ENCODE peak calls at places on chromosome X, in six cellular contexts. One of them, this sample, is unnamed.
A peak's percentile ranks its signal among the peaks of the same experiment; 100 is the strongest.

GRCh38 chrX:51420610-51421009 is 75.8 kb downstream of the NUDT11 start:
- DNase-seq in adrenal gland: peak; percentile 34
- DNase-seq in testis: peak; percentile 21
- DNase-seq in heart left ventricle: no peak
- DNase-seq in right lobe of liver: no peak
- DNase-seq in cardiac muscle cell: peak; percentile 59
- DNase-seq in this sample: peak; percentile 7

GRCh38 chrX:10158279-10158939 is 1.6 kb downstream of the CLCN4 start:
- DNase-seq in adrenal gland: no peak
- DNase-seq in testis: peak; percentile 60
- DNase-seq in heart left ventricle: no peak
- DNase-seq in cardiac muscle cell: peak; percentile 42
- DNase-seq in right lobe of liver: no peak
- DNase-seq in this sample: peak; percentile 59

GRCh38 chrX:2561461-2561860 is 60.7 kb upstream of the DHRSX start:
- DNase-seq in right lobe of liver: no peak
- DNase-seq in cardiac muscle cell: no peak
- DNase-seq in adrenal gland: no peak
- DNase-seq in heart left ventricle: no peak
- DNase-seq in testis: no peak
- DNase-seq in this sample: no peak

GRCh38 chrX:7372843-7373525 is 225.0 kb upstream of the PUDP start:
- DNase-seq in heart left ventricle: no peak
- DNase-seq in testis: no peak
- DNase-seq in cardiac muscle cell: no peak
- DNase-seq in adrenal gland: no peak
- DNase-seq in right lobe of liver: no peak
- DNase-seq in this sample: no peak

GRCh38 chrX:42131856-42132255 is 208.5 kb upstream of the CASK start:
- DNase-seq in heart left ventricle: no peak
- DNase-seq in adrenal gland: no peak
- DNase-seq in cardiac muscle cell: no peak
- DNase-seq in testis: no peak
- DNase-seq in right lobe of liver: no peak
- DNase-seq in this sample: no peak

GRCh38 chrX:15107367-15107988 is 162.4 kb downstream of the ASB9 start:
- DNase-seq in heart left ventricle: no peak
- DNase-seq in testis: no peak
- DNase-seq in cardiac muscle cell: no peak
- DNase-seq in right lobe of liver: no peak
- DNase-seq in adrenal gland: no peak
- DNase-seq in this sample: no peak

GRCh38 chrX:31272472-31272775 is 200.6 kb upstream of the FTHL17 start:
- DNase-seq in testis: no peak
- DNase-seq in cardiac muscle cell: no peak
- DNase-seq in heart left ventricle: no peak
- DNase-seq in adrenal gland: no peak
- DNase-seq in right lobe of liver: no peak
- DNase-seq in this sample: no peak

GRCh38 chrX:46912098-46912672 is at the start of gene JADE3:
- DNase-seq in heart left ventricle: peak; percentile 84
- DNase-seq in cardiac muscle cell: peak; percentile 84
- DNase-seq in right lobe of liver: peak; percentile 84
- DNase-seq in adrenal gland: peak; percentile 86
- DNase-seq in testis: peak; percentile 83
- DNase-seq in this sample: peak; percentile 73

GRCh38 chrX:87728024-87728423 is 210.4 kb downstream of the KLHL4 start:
- DNase-seq in adrenal gland: no peak
- DNase-seq in right lobe of liver: no peak
- DNase-seq in testis: no peak
- DNase-seq in heart left ventricle: no peak
- DNase-seq in cardiac muscle cell: no peak
- DNase-seq in this sample: no peak

GRCh38 chrX:47273011-47273730 is 40.4 kb downstream of the USP11 start:
- DNase-seq in testis: no peak
- DNase-seq in heart left ventricle: no peak
- DNase-seq in cardiac muscle cell: no peak
- DNase-seq in adrenal gland: no peak
- DNase-seq in right lobe of liver: no peak
- DNase-seq in this sample: no peak

GRCh38 chrX:40127052-40127451 is 29.3 kb upstream of the BCOR start:
- DNase-seq in adrenal gland: no peak
- DNase-seq in testis: no peak
- DNase-seq in heart left ventricle: no peak
- DNase-seq in right lobe of liver: no peak
- DNase-seq in cardiac muscle cell: no peak
- DNase-seq in this sample: no peak

GRCh38 chrX:148443216-148443615 is 57.2 kb upstream of the AFF2 start:
- DNase-seq in heart left ventricle: no peak
- DNase-seq in adrenal gland: no peak
- DNase-seq in right lobe of liver: no peak
- DNase-seq in cardiac muscle cell: no peak
- DNase-seq in testis: no peak
- DNase-seq in this sample: no peak

GRCh38 chrX:131812847-131813825 is 210.0 kb upstream of the STK26 start:
- DNase-seq in testis: no peak
- DNase-seq in cardiac muscle cell: no peak
- DNase-seq in adrenal gland: peak; percentile 78
- DNase-seq in right lobe of liver: no peak
- DNase-seq in heart left ventricle: peak; percentile 71
- DNase-seq in this sample: peak; percentile 63

GRCh38 chrX:84046403-84046984 is 141.5 kb downstream of the RPS6KA6 start:
- DNase-seq in testis: peak; percentile 13
- DNase-seq in adrenal gland: no peak
- DNase-seq in right lobe of liver: no peak
- DNase-seq in heart left ventricle: no peak
- DNase-seq in cardiac muscle cell: peak; percentile 25
- DNase-seq in this sample: peak; percentile 12

GRCh38 chrX:136273986-136274385 is 22.8 kb upstream of the MAP7D3 start:
- DNase-seq in testis: no peak
- DNase-seq in cardiac muscle cell: no peak
- DNase-seq in adrenal gland: no peak
- DNase-seq in heart left ventricle: no peak
- DNase-seq in right lobe of liver: peak; percentile 65
- DNase-seq in this sample: no peak

GRCh38 chrX:137354851-137355250 is 211.1 kb upstream of the ZIC3 start:
- DNase-seq in right lobe of liver: no peak
- DNase-seq in testis: no peak
- DNase-seq in adrenal gland: no peak
- DNase-seq in cardiac muscle cell: no peak
- DNase-seq in heart left ventricle: no peak
- DNase-seq in this sample: no peak

GRCh38 chrX:35499071-35499862 is 298.9 kb upstream of the MAGEB16 start:
- DNase-seq in adrenal gland: no peak
- DNase-seq in heart left ventricle: no peak
- DNase-seq in testis: no peak
- DNase-seq in right lobe of liver: no peak
- DNase-seq in cardiac muscle cell: no peak
- DNase-seq in this sample: no peak

GRCh38 chrX:45758319-45758718 is 557.6 kb upstream of the DIPK2B start:
- DNase-seq in right lobe of liver: no peak
- DNase-seq in heart left ventricle: no peak
- DNase-seq in cardiac muscle cell: no peak
- DNase-seq in testis: no peak
- DNase-seq in adrenal gland: no peak
- DNase-seq in this sample: no peak

GRCh38 chrX:103510031-103510430 is 9.3 kb downstream of the RAB40A start:
- DNase-seq in adrenal gland: no peak
- DNase-seq in heart left ventricle: no peak
- DNase-seq in right lobe of liver: no peak
- DNase-seq in cardiac muscle cell: no peak
- DNase-seq in testis: no peak
- DNase-seq in this sample: no peak

GRCh38 chrX:118459494-118459893 is 36.1 kb upstream of the DOCK11 start:
- DNase-seq in right lobe of liver: peak; percentile 37
- DNase-seq in adrenal gland: peak; percentile 11
- DNase-seq in heart left ventricle: no peak
- DNase-seq in testis: no peak
- DNase-seq in cardiac muscle cell: peak; percentile 16
- DNase-seq in this sample: no peak

DNA sequence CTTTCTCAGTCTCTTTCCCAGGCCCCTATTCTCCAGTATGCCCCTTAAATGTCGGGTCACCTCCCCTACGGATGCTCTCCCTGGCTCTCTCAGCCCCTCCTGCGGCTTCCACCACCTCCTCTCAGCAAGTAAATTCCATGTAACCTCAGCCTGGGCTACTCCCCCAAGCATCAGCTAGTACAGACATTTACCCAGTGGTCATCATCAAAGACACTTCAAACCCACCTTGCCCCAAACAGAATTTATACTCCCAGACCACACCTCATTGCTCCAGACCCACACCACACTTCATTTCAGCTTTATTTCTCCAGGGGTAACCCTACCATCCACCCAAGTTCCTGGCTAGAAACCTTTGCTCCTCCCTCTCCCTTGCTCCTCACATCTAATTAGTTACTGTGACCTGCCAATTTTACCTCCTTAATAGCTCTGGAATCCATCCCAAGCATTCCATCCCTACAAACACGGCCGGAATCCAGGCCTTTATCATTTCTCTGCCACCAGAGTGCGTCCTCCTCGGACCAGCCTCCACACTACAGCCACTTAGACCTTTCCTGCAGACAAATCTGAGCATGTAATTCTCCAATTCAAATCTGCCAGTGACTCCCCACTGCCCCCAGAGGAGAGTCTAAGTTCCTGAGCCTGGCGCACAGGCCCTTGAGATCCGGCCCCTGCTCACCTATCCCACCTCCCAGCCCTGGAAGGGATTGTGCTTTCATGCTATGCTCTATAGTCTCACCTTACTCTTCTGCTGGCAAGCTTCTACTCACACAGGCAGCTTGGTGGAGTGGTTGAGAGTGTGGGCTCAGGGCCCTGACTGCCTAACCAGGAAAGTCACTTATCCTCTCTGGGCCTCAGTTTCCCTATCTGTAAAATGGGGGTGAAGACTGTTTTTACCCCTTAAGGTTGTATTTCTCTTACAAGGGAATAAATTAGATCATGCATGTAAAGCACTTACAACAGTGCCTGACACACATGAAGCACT is 31.4 kb downstream of the PJA1 start:
- DNase-seq in testis: peak; percentile 53
- DNase-seq in heart left ventricle: no peak
- DNase-seq in cardiac muscle cell: peak; percentile 72
- DNase-seq in adrenal gland: peak; percentile 34
- DNase-seq in right lobe of liver: no peak
- DNase-seq in this sample: peak; percentile 70
- TF ChIP-seq CTCF in testis: no peak
- TF ChIP-seq CTCF in heart left ventricle: no peak
- TF ChIP-seq CTCF in cardiac muscle cell: peak; percentile 74
- TF ChIP-seq CTCF in adrenal gland: peak; percentile 18
- TF ChIP-seq CTCF in right lobe of liver: peak; percentile 40
- TF ChIP-seq CTCF in this sample: peak; percentile 68

DNA sequence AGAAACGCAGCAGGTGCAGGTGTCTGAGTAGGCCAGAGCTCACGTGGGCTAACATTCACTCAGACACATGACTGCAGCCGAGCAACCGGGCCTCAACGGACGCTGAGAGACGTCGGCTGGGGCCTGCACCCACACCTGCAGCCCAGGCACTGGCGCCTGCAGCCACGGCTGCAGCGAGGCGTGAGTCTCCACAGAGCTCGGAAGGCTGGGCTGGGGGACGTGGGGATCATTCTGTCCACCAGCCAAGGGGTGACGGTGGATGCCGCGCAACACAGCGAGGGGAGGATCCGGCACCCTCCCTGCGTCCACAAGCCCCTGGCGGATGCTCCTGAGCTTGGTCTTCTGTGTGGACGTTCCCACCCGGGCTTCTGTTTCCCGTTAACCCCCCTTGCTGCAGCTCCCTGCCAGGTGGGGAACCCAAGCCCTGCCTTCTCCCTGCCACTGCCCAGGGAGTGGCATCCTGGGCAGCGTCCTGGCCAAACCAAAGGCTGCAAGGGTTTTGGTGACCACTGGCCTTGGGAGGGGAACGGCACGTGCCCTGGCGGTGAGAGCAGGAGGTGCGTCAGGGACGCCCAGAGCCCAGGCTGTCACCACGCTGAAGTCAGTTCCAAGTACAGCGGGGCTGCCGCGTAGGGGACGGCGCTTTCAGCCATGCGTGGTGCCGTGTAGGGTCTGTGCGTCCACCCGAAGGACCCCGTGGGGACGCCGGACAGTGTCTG is 16.3 kb downstream of the PPP2R3B start:
- DNase-seq in adrenal gland: no peak
- DNase-seq in right lobe of liver: no peak
- DNase-seq in testis: no peak
- DNase-seq in cardiac muscle cell: no peak
- DNase-seq in heart left ventricle: peak; percentile 78
- DNase-seq in this sample: no peak
- H3K27ac ChIP-seq in adrenal gland: no peak overlapping the region
- H3K27ac ChIP-seq in right lobe of liver: no peak overlapping the region
- H3K27ac ChIP-seq in testis: no peak overlapping the region
- H3K27ac ChIP-seq in cardiac muscle cell: peak overlapping the region; percentile 97
- H3K27ac ChIP-seq in heart left ventricle: peak overlapping the region; percentile 77
- H3K27ac ChIP-seq in this sample: no peak overlapping the region

DNA sequence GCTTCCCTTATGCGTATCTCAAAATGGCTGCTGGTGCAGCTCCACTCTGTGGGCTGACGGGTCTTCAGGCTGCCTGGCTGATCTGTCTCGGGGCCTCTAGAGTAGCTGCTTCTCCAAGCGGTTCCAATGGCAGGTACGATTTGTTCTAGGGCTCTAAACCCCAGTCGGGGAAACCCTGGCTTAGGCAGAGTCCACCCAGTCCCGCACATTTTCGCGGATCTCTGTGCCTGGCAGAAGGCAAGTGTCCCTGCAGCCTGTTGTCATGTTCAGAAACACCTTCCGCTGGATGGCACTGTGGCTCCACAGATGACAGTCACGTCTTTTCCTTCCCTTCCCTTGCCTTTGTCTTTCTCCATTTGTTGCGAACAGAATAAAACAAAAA is 54.4 kb downstream of the NBDY start:
- DNase-seq in right lobe of liver: no peak
- DNase-seq in heart left ventricle: peak; percentile 83
- DNase-seq in adrenal gland: peak; percentile 82
- DNase-seq in cardiac muscle cell: no peak
- DNase-seq in testis: no peak
- DNase-seq in this sample: peak; percentile 74
- TF ChIP-seq CTCF in right lobe of liver: peak; percentile 52
- TF ChIP-seq CTCF in heart left ventricle: peak; percentile 23
- TF ChIP-seq CTCF in adrenal gland: peak; percentile 56
- TF ChIP-seq CTCF in cardiac muscle cell: no peak
- TF ChIP-seq CTCF in testis: no peak
- TF ChIP-seq CTCF in this sample: peak; percentile 61

GRCh38 chrX:95974885-95975284 is 709.8 kb upstream of the DIAPH2 start:
- DNase-seq in cardiac muscle cell: no peak
- DNase-seq in right lobe of liver: no peak
- DNase-seq in testis: no peak
- DNase-seq in heart left ventricle: no peak
- DNase-seq in adrenal gland: no peak
- DNase-seq in this sample: no peak
- H3K27ac ChIP-seq in cardiac muscle cell: no peak overlapping the region
- H3K27ac ChIP-seq in right lobe of liver: no peak overlapping the region
- H3K27ac ChIP-seq in testis: no peak overlapping the region
- H3K27ac ChIP-seq in heart left ventricle: no peak overlapping the region
- H3K27ac ChIP-seq in adrenal gland: no peak overlapping the region
- H3K27ac ChIP-seq in this sample: no peak overlapping the region

This sample was measured in WERI-Rb-1.